ENCODE peak calls at places on chromosomes 12 and 14, in six cellular contexts. F is spleen; R is tibial artery; Z is CD8-positive, alpha-beta T cell; W is astrocyte; M is body of pancreas. G is an unnamed sample.

GRCh38 chr12:99552022-99552421 is 95.5 kb upstream of the GARIN6 start:
- DNase-seq in F (no peak), R (no peak), Z (no peak), W (no peak), M (no peak), G (no peak)

GRCh38 chr14:68495638-68496114 is 297.2 kb downstream of the ZFP36L1 start:
- DNase-seq in F (no peak), R (no peak), Z (no peak), W (no peak), M (no peak), G (no peak)

GRCh38 chr14:36857842-36858445 is 196.3 kb downstream of the PAX9 start:
- DNase-seq in F (no peak), R (peak), Z (no peak), W (no peak), M (no peak), G (no peak)

GRCh38 chr14:69049675-69050074 is 70.6 kb upstream of the ACTN1 start:
- DNase-seq in F (no peak), R (peak), Z (no peak), W (peak), M (no peak), G (no peak)

GRCh38 chr12:62254967-62255366 is 5.2 kb upstream of the USP15 start:
- DNase-seq in F (no peak), R (no peak), Z (no peak), W (no peak), M (no peak), G (no peak)

GRCh38 chr14:24195186-24196070 is at the start of gene TM9SF1:
- DNase-seq in F (peak), R (peak), Z (peak), W (peak), M (peak), G (peak)

GRCh38 chr12:75774309-75775052 is 257.1 kb downstream of the PHLDA1 start:
- DNase-seq in F (no peak), R (no peak), Z (no peak), W (peak), M (no peak), G (no peak)

GRCh38 chr14:100148837-100149731 is 10.4 kb downstream of the DEGS2 start:
- DNase-seq in F (no peak), R (no peak), Z (no peak), W (no peak), M (no peak), G (no peak)

GRCh38 chr14:35492569-35493014 is 41.4 kb upstream of the INSM2 start:
- DNase-seq in F (no peak), R (no peak), Z (no peak), W (no peak), M (no peak), G (no peak)

GRCh38 chr12:26121841-26122680 is 2.8 kb downstream of the BHLHE41 start:
- DNase-seq in F (peak), R (peak), Z (no peak), W (no peak), M (peak), G (peak)

GRCh38 chr14:67396381-67396965 is 15.5 kb downstream of the PLEK2 start:
- DNase-seq in F (no peak), R (no peak), Z (no peak), W (peak), M (no peak), G (no peak)

GRCh38 chr14:20516921-20517320 is 11.6 kb downstream of the RNASE10 start:
- DNase-seq in F (no peak), R (no peak), Z (no peak), W (peak), M (no peak), G (no peak)

GRCh38 chr12:1917172-1918070 is 1.0 kb downstream of the CACNA2D4 start:
- DNase-seq in F (peak), R (no peak), Z (no peak), W (no peak), M (peak), G (no peak)

GRCh38 chr14:51396222-51396815 is 156.3 kb downstream of the TMX1 start:
- DNase-seq in F (no peak), R (peak), Z (no peak), W (peak), M (peak), G (no peak)

GRCh38 chr14:54299393-54300363 is 97.1 kb upstream of the CDKN3 start:
- DNase-seq in F (no peak), R (no peak), Z (no peak), W (peak), M (no peak), G (no peak)

GRCh38 chr12:26523708-26524150 is 309.3 kb downstream of the ITPR2 start:
- DNase-seq in F (peak), R (peak), Z (no peak), W (peak), M (peak), G (no peak)

GRCh38 chr14:94342334-94342934 is 19.3 kb upstream of the SERPINA6 start:
- DNase-seq in F (no peak), R (peak), Z (no peak), W (peak), M (peak), G (no peak)

GRCh38 chr14:81400852-81401251 is 728 bp upstream of the STON2 start:
- DNase-seq in F (no peak), R (peak), Z (no peak), W (peak), M (peak), G (no peak)

GRCh38 chr14:104209985-104210520 is 71.7 kb downstream of the KIF26A start:
- DNase-seq in F (peak), R (no peak), Z (no peak), W (no peak), M (no peak), G (no peak)

GRCh38 chr14:30034049-30034635 is 106.5 kb upstream of the PRKD1 start:
- DNase-seq in F (no peak), R (no peak), Z (no peak), W (peak), M (no peak), G (no peak)

GRCh38 chr12:50132505-50133135 is 20.6 kb downstream of the COX14 start:
- DNase-seq in F (no peak), R (no peak), Z (no peak), W (no peak), M (no peak), G (no peak)

GRCh38 chr12:65827827-65828231 is 3.5 kb downstream of the HMGA2 start:
- DNase-seq in F (no peak), R (no peak), Z (no peak), W (no peak), M (no peak), G (no peak)

GRCh38 chr12:120468271-120468845 is 1.2 kb downstream of the SRSF9 start:
- DNase-seq in F (peak), R (peak), Z (no peak), W (peak), M (peak), G (peak)

GRCh38 chr12:57735952-57736742 is 2.4 kb downstream of the AGAP2 start:
- DNase-seq in F (peak), R (no peak), Z (no peak), W (no peak), M (no peak), G (peak)

GRCh38 chr12:57614178-57614947 is 3.1 kb downstream of the ARHGEF25 start:
- DNase-seq in F (no peak), R (no peak), Z (no peak), W (no peak), M (no peak), G (no peak)

GRCh38 chr14:22545842-22546721 is 42.9 kb downstream of the DAD1 start:
- DNase-seq in F (no peak), R (no peak), Z (no peak), W (peak), M (no peak), G (peak)

DNA sequence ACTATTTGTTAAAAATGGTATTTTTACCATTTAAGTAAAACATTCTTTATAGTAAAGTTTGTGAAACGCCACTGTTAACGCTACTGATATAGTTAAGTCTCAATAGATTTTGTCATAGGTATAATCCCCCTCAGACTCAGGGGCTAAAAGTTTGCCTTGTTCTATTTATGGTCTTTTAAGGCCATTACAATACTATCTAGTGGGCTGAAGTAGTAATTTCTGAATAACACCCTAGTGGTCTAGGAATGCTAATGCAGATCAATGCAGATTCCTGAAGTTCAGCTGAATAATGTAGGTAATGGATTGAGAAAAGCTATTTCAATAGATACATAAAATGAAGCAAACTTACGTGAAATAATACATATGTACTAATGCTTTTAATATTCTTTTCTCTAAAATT is 989.3 kb upstream of the NOVA1 start:
- DNase-seq in F (no peak), R (no peak), Z (no peak), W (no peak), M (no peak), G (no peak)
- TF ChIP-seq CTCF in F (no peak), R (no peak), Z (no peak), W (no peak), M (no peak), G (peak)

GRCh38 chr12:6560501-6561205 is 4.8 kb upstream of the IFFO1 start:
- DNase-seq in F (peak), R (no peak), Z (no peak), W (no peak), M (no peak), G (no peak)
- TF ChIP-seq CTCF in F (no peak), R (no peak), Z (no peak), W (no peak), M (no peak), G (no peak)

GRCh38 chr12:15015121-15015520 is 42.3 kb downstream of the PDE6H start:
- DNase-seq in F (no peak), R (no peak), Z (no peak), W (no peak), M (no peak), G (no peak)

GRCh38 chr12:15014708-15015107 is 41.9 kb downstream of the PDE6H start:
- DNase-seq in F (no peak), R (no peak), Z (no peak), W (no peak), M (no peak), G (no peak)

GRCh38 chr12:15013634-15014169 is 40.9 kb downstream of the PDE6H start:
- DNase-seq in F (no peak), R (no peak), Z (no peak), W (no peak), M (no peak), G (no peak)

GRCh38 chr12:15011162-15011561 is 38.3 kb downstream of the PDE6H start:
- DNase-seq in F (no peak), R (no peak), Z (no peak), W (no peak), M (no peak), G (no peak)
- TF ChIP-seq CTCF in F (no peak), R (no peak), Z (no peak), W (no peak), M (no peak), G (no peak)

GRCh38 chr12:84912191-84913142 is at the start of gene SLC6A15:
- DNase-seq in F (no peak), R (peak), Z (no peak), W (peak), M (peak), G (peak)
- TF ChIP-seq CTCF in F (no peak), R (no peak), Z (no peak), W (peak), M (no peak), G (peak)

DNA sequence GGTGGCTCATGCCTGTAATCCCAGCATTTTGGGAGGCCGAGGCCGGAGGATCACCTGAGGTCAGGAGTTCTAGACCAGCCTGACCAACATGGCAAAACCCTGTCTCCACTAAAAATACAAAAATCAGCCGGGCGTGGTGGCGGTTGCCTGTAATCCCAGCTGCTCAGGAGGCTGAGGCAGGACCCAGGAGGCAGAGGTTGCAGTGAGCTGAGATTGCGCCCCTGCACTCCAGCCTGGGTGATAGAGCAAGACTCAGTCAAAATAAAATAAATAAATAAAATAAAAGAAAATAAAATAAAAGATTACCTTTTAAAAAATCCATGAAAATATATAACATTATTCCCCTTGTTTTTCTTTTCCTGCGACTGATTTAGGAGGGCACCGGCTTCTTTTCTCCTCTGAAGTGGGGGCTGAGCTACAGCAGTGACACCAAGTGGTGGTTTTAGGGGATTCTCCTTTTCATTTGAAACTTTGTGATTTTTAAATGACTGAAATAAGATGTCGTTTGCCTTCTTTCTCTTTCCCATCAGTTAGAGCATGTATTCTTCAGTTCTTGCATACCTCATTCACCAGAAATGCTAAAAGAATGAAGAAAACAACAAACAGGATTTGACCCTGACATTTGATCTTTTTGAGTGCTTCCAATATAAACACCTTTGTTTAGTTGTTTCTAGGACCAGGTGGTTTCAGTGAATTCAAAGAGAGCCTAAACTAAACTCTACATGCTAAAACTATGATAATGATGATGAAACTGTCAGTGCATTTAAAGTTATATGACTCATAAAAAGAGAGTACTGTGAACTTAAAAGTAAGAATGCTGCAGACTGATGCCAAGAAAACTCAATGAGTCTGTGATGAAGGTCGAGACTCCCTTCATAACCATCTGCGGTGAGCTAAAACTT is 22.6 kb upstream of the PKP2 start:
- DNase-seq in F (no peak), R (no peak), Z (no peak), W (peak), M (peak), G (no peak)
- TF ChIP-seq CTCF in F (peak), R (no peak), Z (no peak), W (peak), M (peak), G (peak)

GRCh38 chr14:90993792-90994191 is 66.6 kb downstream of the RPS6KA5 start:
- DNase-seq in F (no peak), R (no peak), Z (no peak), W (no peak), M (no peak), G (no peak)
- TF ChIP-seq CTCF in F (no peak), R (no peak), Z (no peak), W (no peak), M (no peak), G (no peak)

GRCh38 chr12:48968467-48968866 is 3.1 kb downstream of the WNT10B start:
- DNase-seq in F (no peak), R (no peak), Z (no peak), W (no peak), M (no peak), G (no peak)

GRCh38 chr12:48968004-48968403 is 3.5 kb downstream of the WNT10B start:
- DNase-seq in F (no peak), R (no peak), Z (no peak), W (no peak), M (no peak), G (no peak)

GRCh38 chr12:48961801-48962200 is 4.5 kb upstream of the ARF3 start:
- DNase-seq in F (no peak), R (no peak), Z (no peak), W (no peak), M (no peak), G (no peak)

GRCh38 chr12:48966177-48966890 is 5.2 kb downstream of the WNT10B start:
- DNase-seq in F (no peak), R (no peak), Z (no peak), W (no peak), M (no peak), G (no peak)

GRCh38 chr12:48965447-48965846 is 6.1 kb downstream of the WNT10B start:
- DNase-seq in F (no peak), R (no peak), Z (no peak), W (no peak), M (no peak), G (no peak)
- TF ChIP-seq CTCF in F (no peak), R (no peak), Z (no peak), W (peak), M (no peak), G (no peak)

G was measured in endothelial cell.